ENCODE peak calls at places on chromosome 15, in eight cellular contexts. One of them, this sample, is unnamed.

GRCh38 chr15:42474857-42475256 is 16.1 kb downstream of the ZNF106 start:
- DNase-seq in activated CD8-positive, alpha-beta memory T cell treated with anti-CD3 and anti-CD28 coated beads, Interleukin-2, amount 50 U/mL, for 4 hours: no peak
- DNase-seq in posterior vena cava: no peak
- DNase-seq in GDM1: no peak
- DNase-seq in astrocyte of the spinal cord: no peak
- DNase-seq in NCI-H187: no peak
- DNase-seq in HFF-Myc: no peak
- DNase-seq in HEK293T: no peak
- DNase-seq in this sample: no peak

GRCh38 chr15:101243420-101243819 is 8.4 kb downstream of the CHSY1 start:
- DNase-seq in activated CD8-positive, alpha-beta memory T cell treated with anti-CD3 and anti-CD28 coated beads, Interleukin-2, amount 50 U/mL, for 4 hours: no peak
- DNase-seq in posterior vena cava: no peak
- DNase-seq in GDM1: no peak
- DNase-seq in astrocyte of the spinal cord: no peak
- DNase-seq in NCI-H187: no peak
- DNase-seq in HFF-Myc: no peak
- DNase-seq in HEK293T: no peak
- DNase-seq in this sample: no peak

GRCh38 chr15:40003491-40003916 is 35.5 kb downstream of the SRP14 start:
- DNase-seq in activated CD8-positive, alpha-beta memory T cell treated with anti-CD3 and anti-CD28 coated beads, Interleukin-2, amount 50 U/mL, for 4 hours: no peak
- DNase-seq in posterior vena cava: no peak
- DNase-seq in GDM1: no peak
- DNase-seq in astrocyte of the spinal cord: no peak
- DNase-seq in NCI-H187: no peak
- DNase-seq in HFF-Myc: no peak
- DNase-seq in HEK293T: no peak
- DNase-seq in this sample: no peak

GRCh38 chr15:38547255-38547997 is 17.2 kb downstream of the RASGRP1 start:
- DNase-seq in activated CD8-positive, alpha-beta memory T cell treated with anti-CD3 and anti-CD28 coated beads, Interleukin-2, amount 50 U/mL, for 4 hours: peak; percentile 44
- DNase-seq in posterior vena cava: no peak
- DNase-seq in GDM1: no peak
- DNase-seq in astrocyte of the spinal cord: no peak
- DNase-seq in NCI-H187: no peak
- DNase-seq in HFF-Myc: peak; percentile 32
- DNase-seq in HEK293T: no peak
- DNase-seq in this sample: no peak

GRCh38 chr15:57861805-57862586 is 155.5 kb downstream of the POLR2M start:
- DNase-seq in activated CD8-positive, alpha-beta memory T cell treated with anti-CD3 and anti-CD28 coated beads, Interleukin-2, amount 50 U/mL, for 4 hours: no peak
- DNase-seq in posterior vena cava: no peak
- DNase-seq in GDM1: no peak
- DNase-seq in astrocyte of the spinal cord: peak; percentile 90
- DNase-seq in NCI-H187: no peak
- DNase-seq in HFF-Myc: peak; percentile 78
- DNase-seq in HEK293T: no peak
- DNase-seq in this sample: no peak

GRCh38 chr15:87493803-87494202 is 762.7 kb downstream of the NTRK3 start:
- DNase-seq in activated CD8-positive, alpha-beta memory T cell treated with anti-CD3 and anti-CD28 coated beads, Interleukin-2, amount 50 U/mL, for 4 hours: no peak
- DNase-seq in posterior vena cava: no peak
- DNase-seq in GDM1: no peak
- DNase-seq in astrocyte of the spinal cord: no peak
- DNase-seq in NCI-H187: no peak
- DNase-seq in HFF-Myc: no peak
- DNase-seq in HEK293T: no peak
- DNase-seq in this sample: no peak

GRCh38 chr15:67240235-67241131 is 14.0 kb downstream of the AAGAB start:
- DNase-seq in activated CD8-positive, alpha-beta memory T cell treated with anti-CD3 and anti-CD28 coated beads, Interleukin-2, amount 50 U/mL, for 4 hours: no peak
- DNase-seq in posterior vena cava: no peak
- DNase-seq in GDM1: no peak
- DNase-seq in astrocyte of the spinal cord: no peak
- DNase-seq in NCI-H187: no peak
- DNase-seq in HFF-Myc: no peak
- DNase-seq in HEK293T: no peak
- DNase-seq in this sample: no peak

GRCh38 chr15:52857937-52858336 is 67.8 kb upstream of the ONECUT1 start:
- DNase-seq in activated CD8-positive, alpha-beta memory T cell treated with anti-CD3 and anti-CD28 coated beads, Interleukin-2, amount 50 U/mL, for 4 hours: no peak
- DNase-seq in posterior vena cava: no peak
- DNase-seq in GDM1: no peak
- DNase-seq in astrocyte of the spinal cord: peak; percentile 52
- DNase-seq in NCI-H187: no peak
- DNase-seq in HFF-Myc: no peak
- DNase-seq in HEK293T: no peak
- DNase-seq in this sample: no peak

GRCh38 chr15:94004697-94005096 is 226.7 kb upstream of the MCTP2 start:
- DNase-seq in activated CD8-positive, alpha-beta memory T cell treated with anti-CD3 and anti-CD28 coated beads, Interleukin-2, amount 50 U/mL, for 4 hours: no peak
- DNase-seq in posterior vena cava: peak; percentile 84
- DNase-seq in GDM1: no peak
- DNase-seq in astrocyte of the spinal cord: no peak
- DNase-seq in NCI-H187: no peak
- DNase-seq in HFF-Myc: no peak
- DNase-seq in HEK293T: no peak
- DNase-seq in this sample: no peak

GRCh38 chr15:62920569-62921502 is 121.7 kb upstream of the TPM1 start:
- DNase-seq in activated CD8-positive, alpha-beta memory T cell treated with anti-CD3 and anti-CD28 coated beads, Interleukin-2, amount 50 U/mL, for 4 hours: no peak
- DNase-seq in posterior vena cava: no peak
- DNase-seq in GDM1: no peak
- DNase-seq in astrocyte of the spinal cord: peak; percentile 65
- DNase-seq in NCI-H187: no peak
- DNase-seq in HFF-Myc: no peak
- DNase-seq in HEK293T: no peak
- DNase-seq in this sample: no peak